ENCODE peak calls at places on chromosomes 13 and 19, in five cellular contexts. E is neuronal stem cell, S is IMR-90, H is H9, N is H1. Z is an unnamed sample.

GRCh38 chr13:44331912-44332840 is 41.4 kb upstream of the SERP2 start:
- DNase-seq in H (no peak), S (peak), E (no peak), N (no peak), Z (no peak)

GRCh38 chr19:50723735-50724521 is 764 bp downstream of the CLEC11A start:
- DNase-seq in N (no peak), E (no peak), H (no peak), S (no peak), Z (no peak)

GRCh38 chr13:40660270-40660669 is 6.2 kb downstream of the FOXO1 start:
- DNase-seq in E (no peak), N (no peak), H (no peak), S (no peak), Z (no peak)

GRCh38 chr19:35125270-35125717 is 9.6 kb downstream of the LGI4 start:
- DNase-seq in S (no peak), E (no peak), H (no peak), N (no peak), Z (no peak)

GRCh38 chr13:98368019-98368418 is 190.9 kb upstream of the RNF113B start:
- DNase-seq in E (no peak), S (peak), H (no peak), N (no peak), Z (no peak)

GRCh38 chr19:28737021-28737525 is 475.9 kb downstream of the UQCRFS1 start:
- DNase-seq in S (peak), H (no peak), E (no peak), N (no peak), Z (peak)

GRCh38 chr19:47628058-47628771 is 19.3 kb downstream of the BICRA start:
- DNase-seq in H (no peak), E (no peak), S (no peak), N (no peak), Z (no peak)

GRCh38 chr13:36447501-36447900 is 15.2 kb downstream of the CCNA1 start:
- DNase-seq in E (no peak), H (no peak), N (no peak), S (no peak), Z (no peak)

GRCh38 chr13:110536006-110536693 is 25.4 kb downstream of the RAB20 start:
- DNase-seq in E (no peak), H (no peak), S (no peak), N (no peak), Z (no peak)

GRCh38 chr13:23794267-23795161 is 94.7 kb downstream of the MIPEP start:
- DNase-seq in S (peak), H (no peak), N (no peak), E (no peak), Z (no peak)

GRCh38 chr13:87498681-87499080 is 172.5 kb upstream of the SLITRK5 start:
- DNase-seq in N (no peak), H (no peak), E (peak), S (peak), Z (peak)

GRCh38 chr19:11499890-11500420 is 5.7 kb downstream of the ZNF653 start:
- DNase-seq in N (no peak), E (no peak), S (no peak), H (no peak), Z (no peak)

GRCh38 chr13:97338571-97338970 is 95.4 kb upstream of the RAP2A start:
- DNase-seq in H (no peak), E (no peak), S (no peak), N (no peak), Z (no peak)

GRCh38 chr13:97337985-97338384 is 96.0 kb upstream of the RAP2A start:
- DNase-seq in E (no peak), S (no peak), H (no peak), N (no peak), Z (no peak)

GRCh38 chr13:97339989-97340361 is 94.0 kb upstream of the RAP2A start:
- DNase-seq in S (no peak), H (no peak), E (no peak), N (no peak), Z (no peak)

GRCh38 chr13:97340399-97340798 is 93.6 kb upstream of the RAP2A start:
- DNase-seq in S (no peak), E (no peak), N (no peak), H (no peak), Z (no peak)

GRCh38 chr13:97339019-97339988 is 94.7 kb upstream of the RAP2A start:
- DNase-seq in S (peak), H (no peak), E (no peak), N (no peak), Z (no peak)
- H3K23ac ChIP-seq in S (peak), H (no peak), E (no peak), N (no peak), Z (no peak)

GRCh38 chr19:36688058-36688457 is 646 bp downstream of the ZNF567 start:
- DNase-seq in S (no peak), H (no peak), E (no peak), N (no peak), Z (no peak)

GRCh38 chr19:36686365-36687213 is 823 bp upstream of the ZNF567 start:
- DNase-seq in N (no peak), E (no peak), S (peak), H (no peak), Z (peak)

GRCh38 chr19:36685835-36686234 is 1.6 kb upstream of the ZNF567 start:
- DNase-seq in E (no peak), H (no peak), S (no peak), N (no peak), Z (no peak)

GRCh38 chr19:36687214-36688056 is at the start of gene ZNF567:
- DNase-seq in S (peak), E (peak), H (peak), N (peak), Z (peak)
- H3K23ac ChIP-seq in S (peak), E (peak), H (no peak), N (no peak), Z (no peak)

GRCh38 chr13:33099860-33100259 is 83.6 kb downstream of the KL start:
- DNase-seq in N (no peak), H (no peak), E (no peak), S (no peak), Z (peak)
- H3K23ac ChIP-seq in N (no peak), H (no peak), E (no peak), S (no peak), Z (no peak)

GRCh38 chr19:38497907-38498306 is 64.4 kb downstream of the RYR1 start:
- DNase-seq in N (no peak), H (no peak), S (no peak), E (no peak), Z (no peak)
- H3K23ac ChIP-seq in N (no peak), H (no peak), S (no peak), E (no peak), Z (no peak)

GRCh38 chr19:33532859-33533455 is 11.4 kb upstream of the PEPD start:
- DNase-seq in E (peak), H (peak), S (no peak), N (no peak), Z (peak)
- H3K23ac ChIP-seq in E (no peak), H (no peak), S (no peak), N (no peak), Z (no peak)

GRCh38 chr19:49641688-49642487 is at the start of gene SCAF1:
- DNase-seq in N (peak), S (peak), H (peak), E (peak), Z (peak)

GRCh38 chr19:49638360-49638759 is 1.6 kb downstream of the RRAS start:
- DNase-seq in H (no peak), E (no peak), S (no peak), N (no peak), Z (peak)

GRCh38 chr19:49639401-49640112 is 386 bp downstream of the RRAS start:
- DNase-seq in S (no peak), H (no peak), N (no peak), E (peak), Z (no peak)

GRCh38 chr19:49642488-49643035 is 553 bp downstream of the SCAF1 start:
- DNase-seq in H (no peak), N (no peak), E (no peak), S (no peak), Z (peak)

DNA sequence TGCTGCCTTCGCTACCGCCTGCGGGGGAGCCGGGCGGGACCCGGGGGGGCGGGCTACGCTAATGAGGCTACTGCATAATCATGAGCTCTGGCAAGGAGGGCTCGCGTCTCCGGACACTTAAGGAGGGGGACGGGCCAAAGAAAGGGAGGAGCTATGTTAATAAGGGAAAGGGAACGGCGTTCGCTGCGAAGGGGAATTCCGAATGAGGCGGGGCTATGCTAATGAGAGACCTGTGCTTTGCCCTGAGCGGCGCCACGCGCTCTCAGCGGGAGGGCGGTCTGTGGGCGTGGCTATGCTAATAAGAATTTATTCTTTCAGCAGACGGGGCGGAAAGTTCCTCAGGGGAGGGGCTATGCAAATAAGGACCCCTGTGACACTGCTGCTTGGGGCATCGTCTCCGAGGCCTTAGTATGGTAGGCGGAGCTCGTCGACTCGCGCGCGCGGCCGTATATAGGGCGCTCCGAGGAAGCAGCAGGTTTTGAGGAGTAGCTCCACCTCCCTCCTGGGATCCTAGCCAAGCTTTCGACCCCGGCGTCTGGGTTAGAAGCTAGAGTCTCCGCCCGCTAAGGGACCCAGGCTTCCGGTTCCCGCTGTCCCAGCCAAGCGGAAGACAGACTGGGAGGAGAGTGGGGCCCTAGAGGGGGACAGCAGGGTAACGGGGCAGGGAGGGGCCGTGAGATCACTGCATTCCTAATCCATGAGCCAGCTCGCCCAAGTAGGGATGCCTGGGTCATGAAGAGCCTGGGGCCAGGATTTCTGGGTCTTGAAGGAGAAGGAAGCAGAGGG is at the start of gene RRAS:
- DNase-seq in E (peak), S (peak), H (peak), N (peak), Z (peak)
- H3K23ac ChIP-seq in E (peak), S (peak), H (no peak), N (no peak), Z (no peak)

DNA sequence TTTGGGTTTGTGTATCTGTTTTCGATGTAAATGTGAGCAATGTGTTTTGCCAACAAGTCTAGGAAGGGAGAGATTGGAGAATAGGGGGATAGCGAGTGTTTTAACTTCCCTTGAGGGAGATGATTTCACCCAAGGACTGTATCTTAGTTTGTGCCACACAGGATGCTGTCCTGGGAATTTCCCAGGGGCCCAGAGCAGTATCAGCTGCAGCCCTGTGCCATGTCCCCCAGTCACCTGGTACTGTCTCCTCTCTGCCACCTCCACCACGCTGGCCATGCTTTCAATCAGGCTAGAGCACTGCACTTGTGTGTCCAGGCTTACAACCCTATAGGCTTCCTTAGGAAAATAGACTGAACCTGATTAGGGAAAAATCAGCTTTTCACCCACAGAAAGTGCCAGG is 40.1 kb upstream of the CLDN10 start:
- DNase-seq in H (no peak), N (no peak), E (no peak), S (no peak), Z (no peak)
- H3K23ac ChIP-seq in H (no peak), N (no peak), E (no peak), S (no peak), Z (no peak)

GRCh38 chr19:38114651-38115050 is 109.4 kb downstream of the DPF1 start:
- DNase-seq in E (no peak), H (no peak), S (no peak), N (no peak), Z (no peak)

GRCh38 chr19:38107129-38107528 is 116.9 kb downstream of the DPF1 start:
- DNase-seq in H (no peak), E (no peak), S (no peak), N (no peak), Z (no peak)

GRCh38 chr19:38115264-38115802 is 108.7 kb downstream of the DPF1 start:
- DNase-seq in N (no peak), S (no peak), E (no peak), H (no peak), Z (peak)

DNA sequence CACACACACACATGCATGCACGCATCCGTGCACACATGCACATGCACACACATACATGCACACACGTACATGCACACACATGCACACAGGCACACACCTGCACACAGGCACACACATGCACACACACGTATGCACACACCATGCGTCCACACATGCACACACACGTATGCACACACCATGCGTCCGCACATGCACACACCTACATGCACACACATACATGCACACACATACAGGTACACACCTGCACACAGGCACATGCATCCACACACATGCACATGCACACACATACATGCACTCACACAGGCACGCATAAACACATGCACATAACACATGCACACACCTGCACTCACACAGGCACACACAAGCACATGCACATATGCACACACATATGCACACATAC is 112.1 kb downstream of the DPF1 start:
- DNase-seq in H (no peak), S (no peak), N (no peak), E (no peak), Z (no peak)
- H3K23ac ChIP-seq in H (no peak), S (no peak), N (no peak), E (peak), Z (no peak)

DNA sequence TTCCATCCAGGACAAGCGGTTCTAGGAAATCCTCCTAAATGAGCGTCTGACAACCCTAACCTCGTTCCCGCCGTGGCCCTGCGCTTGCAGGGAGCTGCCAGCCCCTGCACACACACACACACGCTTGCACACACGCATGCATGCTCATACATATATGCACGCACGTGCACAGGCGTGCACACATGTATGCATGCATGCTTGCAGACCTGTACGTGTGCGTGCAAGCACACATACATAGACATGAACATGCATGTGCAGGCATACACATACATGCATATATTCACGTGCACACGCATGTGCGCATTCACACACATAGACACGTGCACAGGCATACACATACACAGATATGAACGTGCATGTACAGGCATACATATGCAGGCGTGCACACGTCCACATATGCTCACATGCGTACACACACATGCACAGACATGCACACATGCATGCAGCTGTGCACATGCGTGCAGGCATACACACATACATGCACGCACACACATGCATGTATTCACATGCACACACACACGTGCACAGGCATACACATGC is 35.6 kb downstream of the SMIM24 start:
- DNase-seq in S (no peak), E (no peak), H (no peak), N (no peak), Z (no peak)
- H3K23ac ChIP-seq in S (peak), E (peak), H (no peak), N (no peak), Z (no peak)

GRCh38 chr13:27149702-27150101 is 21.9 kb downstream of the USP12 start:
- DNase-seq in S (no peak), N (no peak), E (no peak), H (no peak), Z (no peak)

GRCh38 chr13:27151798-27152599 is 19.6 kb downstream of the USP12 start:
- DNase-seq in N (no peak), H (no peak), E (no peak), S (peak), Z (no peak)

GRCh38 chr13:27148900-27149299 is 22.7 kb downstream of the USP12 start:
- DNase-seq in E (no peak), N (no peak), S (no peak), H (no peak), Z (no peak)

GRCh38 chr13:27141746-27142145 is 29.9 kb downstream of the USP12 start:
- DNase-seq in N (no peak), H (no peak), S (no peak), E (no peak), Z (no peak)

DNA sequence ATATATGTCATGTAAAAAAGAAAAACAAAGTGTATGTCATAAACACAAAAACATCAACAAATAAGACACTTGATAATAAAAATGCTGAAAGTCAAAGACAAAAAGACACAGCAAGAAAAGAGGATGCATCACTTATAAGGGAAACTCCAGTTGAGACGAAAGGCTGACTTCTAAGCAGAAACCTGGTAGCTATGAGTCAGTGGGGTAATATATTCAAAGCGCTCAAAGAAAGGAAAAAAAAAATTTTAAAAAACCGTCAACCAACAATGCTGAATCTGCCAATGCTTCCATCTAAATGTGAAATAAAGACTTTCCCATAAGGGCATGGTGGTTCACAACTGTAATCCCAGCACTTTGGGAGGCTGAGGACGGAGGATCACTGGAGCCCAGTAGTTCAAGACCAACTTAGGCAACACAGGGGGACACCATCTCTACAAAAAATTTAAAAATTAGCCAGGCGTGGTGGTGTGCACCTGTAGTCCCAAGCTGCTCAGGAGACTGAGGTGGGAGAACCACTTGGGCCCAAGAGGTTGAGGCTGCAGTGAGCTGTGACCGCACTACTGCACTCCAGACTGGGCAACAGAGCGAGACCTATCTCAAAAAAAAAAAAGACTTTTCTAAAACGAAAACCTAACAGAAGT is 24.0 kb downstream of the USP12 start:
- DNase-seq in S (peak), N (no peak), E (no peak), H (no peak), Z (no peak)
- H3K23ac ChIP-seq in S (no peak), N (no peak), E (no peak), H (no peak), Z (no peak)